ENCODE peak calls at places on chromosomes 4 and X, in nine cellular contexts. K, R, V, J, L, S, T, W and Q are unnamed samples.

GRCh38 chr4:53963786-53964185 is 100.6 kb downstream of the CHIC2 start:
- DNase-seq in K (no peak), R (no peak), V (no peak), J (no peak), L (no peak), S (no peak), T (no peak), W (no peak), Q (no peak)

GRCh38 chrX:24133280-24133679 is 16.2 kb upstream of the ZFX start:
- DNase-seq in K (no peak), R (no peak), V (no peak), J (peak; percentile 49), L (no peak), S (no peak), T (no peak), W (no peak), Q (no peak)

GRCh38 chrX:18401848-18402213 is 23.6 kb upstream of the CDKL5 start:
- DNase-seq in K (no peak), R (no peak), V (no peak), J (no peak), L (no peak), S (no peak), T (no peak), W (no peak), Q (no peak)

GRCh38 chrX:11792461-11793421 is 34.7 kb downstream of the MSL3 start:
- DNase-seq in K (no peak), R (no peak), V (no peak), J (no peak), L (no peak), S (no peak), T (no peak), W (no peak), Q (no peak)

GRCh38 chrX:18422325-18422724 is 3.1 kb upstream of the CDKL5 start:
- DNase-seq in K (no peak), R (no peak), V (no peak), J (no peak), L (no peak), S (no peak), T (no peak), W (no peak), Q (no peak)

GRCh38 chr4:15833801-15834200 is 55.7 kb downstream of the CD38 start:
- DNase-seq in K (no peak), R (no peak), V (no peak), J (no peak), L (no peak), S (no peak), T (no peak), W (no peak), Q (no peak)

GRCh38 chrX:16392597-16392996 is 225.3 kb downstream of the MAGEB17 start:
- DNase-seq in K (no peak), R (no peak), V (no peak), J (no peak), L (no peak), S (no peak), T (no peak), W (no peak), Q (no peak)

GRCh38 chr4:30714408-30715031 is 5.6 kb upstream of the PCDH7 start:
- DNase-seq in K (no peak), R (peak; percentile 46), V (peak; percentile 73), J (no peak), L (no peak), S (peak; percentile 53), T (peak; percentile 24), W (peak; percentile 37), Q (no peak)

GRCh38 chr4:154399259-154399974 is 92.2 kb downstream of the DCHS2 start:
- DNase-seq in K (no peak), R (peak; percentile 50), V (no peak), J (no peak), L (no peak), S (no peak), T (no peak), W (no peak), Q (no peak)

GRCh38 chr4:38860788-38861424 is 4.3 kb upstream of the TLR6 start:
- DNase-seq in K (peak; percentile 40), R (no peak), V (peak; percentile 74), J (peak; percentile 86), L (no peak), S (peak; percentile 72), T (no peak), W (peak; percentile 78), Q (no peak)

GRCh38 chr4:6076391-6076790 is 58.2 kb upstream of the C4orf50 start:
- DNase-seq in K (no peak), R (no peak), V (no peak), J (no peak), L (no peak), S (no peak), T (no peak), W (peak; percentile 36), Q (no peak)

GRCh38 chr4:6085028-6085942 is 67.1 kb upstream of the C4orf50 start:
- DNase-seq in K (no peak), R (no peak), V (no peak), J (no peak), L (no peak), S (no peak), T (no peak), W (no peak), Q (no peak)

GRCh38 chr4:6074723-6075122 is 56.5 kb upstream of the C4orf50 start:
- DNase-seq in K (no peak), R (no peak), V (no peak), J (no peak), L (no peak), S (no peak), T (no peak), W (no peak), Q (no peak)

DNA sequence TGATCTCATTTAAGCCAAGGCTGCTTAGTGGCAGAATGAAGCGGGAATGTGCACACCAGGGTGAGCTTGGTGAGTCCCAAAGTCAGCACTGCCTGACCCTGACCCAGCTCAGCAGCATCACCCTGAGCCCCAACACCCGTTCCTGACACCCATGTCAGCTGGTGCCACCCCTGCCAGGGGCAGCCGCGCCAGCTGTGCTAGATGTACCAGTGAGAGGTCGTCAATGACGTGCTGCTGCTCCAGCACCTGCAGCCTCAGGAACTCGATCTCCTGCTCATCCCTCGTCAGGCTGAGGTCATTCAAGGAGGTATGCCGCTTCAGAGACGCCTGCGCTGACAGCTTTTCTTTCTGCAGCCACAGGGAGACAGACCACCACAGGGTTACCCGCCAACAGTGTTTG is 61.7 kb upstream of the C4orf50 start:
- DNase-seq in K (no peak), R (no peak), V (no peak), J (no peak), L (no peak), S (no peak), T (no peak), W (no peak), Q (no peak)
- TF ChIP-seq POLR2A in K (no peak), R (no peak), V (no peak), J (no peak), L (no peak), S (no peak), T (no peak), W (no peak), Q (no peak)

GRCh38 chrX:138921031-138921430 is 209.5 kb upstream of the FGF13 start:
- DNase-seq in K (no peak), R (no peak), V (no peak), J (no peak), L (no peak), S (no peak), T (no peak), W (no peak), Q (no peak)
- H3K4me1 ChIP-seq in K (no peaks in the 10 kb centered on the region), R (no peaks in the 10 kb centered on the region), V (no peaks in the 10 kb centered on the region), J (no peaks in the 10 kb centered on the region), L (no peaks in the 10 kb centered on the region), S (no peaks in the 10 kb centered on the region), T (no peaks in the 10 kb centered on the region), W (peaks cover 14% of the 10 kb centered on the region), Q (no peaks in the 10 kb centered on the region)

DNA sequence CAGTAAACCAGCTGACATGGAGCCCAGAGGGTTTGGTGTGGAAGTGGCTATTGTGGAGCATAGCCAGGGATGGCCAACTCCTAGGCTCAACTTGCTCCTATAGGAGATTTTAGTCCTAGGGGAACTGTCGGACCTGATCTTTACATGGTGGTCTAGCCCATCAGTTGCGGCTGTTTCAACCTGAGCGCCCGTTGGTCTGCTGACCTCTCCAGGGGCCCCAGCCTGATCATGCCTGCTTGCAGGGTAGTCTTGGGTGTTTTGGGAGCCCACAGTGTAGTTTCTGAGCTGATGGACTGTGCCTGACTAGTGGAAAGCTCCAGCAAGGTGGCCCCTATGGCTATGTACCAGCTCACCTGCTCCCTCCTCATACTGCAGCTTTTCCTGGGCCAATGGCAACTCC is 597.0 kb downstream of the IQCM start:
- DNase-seq in K (no peak), R (no peak), V (no peak), J (no peak), L (no peak), S (no peak), T (no peak), W (no peak), Q (no peak)
- H3K9me3 ChIP-seq in K (no peaks in the 10 kb centered on the region), R (no peaks in the 10 kb centered on the region), V (no peaks in the 10 kb centered on the region), J (peaks cover 4% of the 10 kb centered on the region), L (no peaks in the 10 kb centered on the region), S (peaks cover 8% of the 10 kb centered on the region), T (peaks cover 5% of the 10 kb centered on the region), W (no peaks in the 10 kb centered on the region), Q (no peaks in the 10 kb centered on the region)

GRCh38 chr4:6714954-6715353 is 1.0 kb upstream of the BLOC1S4 start:
- DNase-seq in K (no peak), R (no peak), V (no peak), J (no peak), L (no peak), S (no peak), T (no peak), W (no peak), Q (no peak)

GRCh38 chr4:6710282-6710681 is 617 bp upstream of the MRFAP1L1 start:
- DNase-seq in K (no peak), R (no peak), V (no peak), J (no peak), L (no peak), S (no peak), T (no peak), W (no peak), Q (no peak)

GRCh38 chr4:6705638-6706037 is 4.0 kb downstream of the MRFAP1L1 start:
- DNase-seq in K (no peak), R (no peak), V (no peak), J (no peak), L (no peak), S (no peak), T (no peak), W (no peak), Q (no peak)

GRCh38 chr4:6706173-6706572 is 3.5 kb downstream of the MRFAP1L1 start:
- DNase-seq in K (no peak), R (no peak), V (no peak), J (no peak), L (no peak), S (no peak), T (no peak), W (no peak), Q (no peak)

DNA sequence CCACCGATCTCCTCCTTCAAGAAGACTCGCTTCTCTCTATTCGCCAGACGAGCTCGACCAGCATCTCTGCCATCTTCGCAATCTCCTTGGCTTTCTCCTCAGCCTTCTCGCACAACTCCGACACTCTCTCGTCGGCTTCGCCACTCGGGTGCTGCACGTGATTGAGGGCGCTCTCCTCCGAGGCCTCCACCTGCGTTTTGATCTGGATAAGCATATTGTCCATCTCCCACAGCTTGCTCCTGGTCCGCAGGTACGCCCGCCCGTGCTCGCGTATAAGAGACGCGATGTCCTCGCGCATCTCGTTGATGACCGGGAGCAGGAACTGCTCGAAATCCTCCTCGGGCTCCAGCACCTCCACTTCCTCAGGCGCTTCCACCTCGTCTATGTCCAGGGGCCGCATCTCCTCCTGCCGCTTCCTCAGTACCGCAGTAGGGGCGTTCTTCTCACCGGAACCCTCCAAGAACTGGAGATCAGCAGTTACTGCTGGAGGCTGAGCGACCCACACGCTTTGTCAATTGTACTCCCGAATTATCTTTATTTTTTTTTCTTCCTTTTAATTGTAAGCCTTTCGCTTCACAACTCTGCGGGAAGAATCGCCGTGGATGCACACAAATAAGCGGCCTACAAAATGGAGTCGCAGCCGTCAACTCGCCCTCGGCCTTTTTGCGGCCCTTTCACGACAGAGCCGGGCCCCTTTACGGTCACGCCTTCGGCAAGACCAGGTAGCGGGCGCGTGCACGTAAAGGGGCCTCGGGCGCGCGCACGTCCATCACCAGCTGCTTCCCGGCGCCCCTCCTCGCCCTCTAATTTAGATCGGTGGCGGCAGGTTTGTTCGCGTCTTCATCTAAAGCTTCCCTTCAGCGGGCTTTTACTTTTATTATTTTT is at the start of gene MRFAP1L1:
- DNase-seq in K (peak; percentile 95), R (peak; percentile 97), V (peak; percentile 95), J (peak; percentile 98), L (peak; percentile 88), S (peak; percentile 95), T (peak; percentile 98), W (peak; percentile 94), Q (peak; percentile 97)
- TF ChIP-seq POLR2A in K (no peak), R (no peak), V (peak; percentile 81), J (no peak), L (peak; percentile 59), S (peak; percentile 79), T (peak; percentile 43), W (peak; percentile 87), Q (peak; percentile 30)